ENCODE peak calls at places on chromosomes 4 and X, in eight cellular contexts. Q is cardiac muscle cell; J is GM23338; H is IMR-90; V is effector memory CD4-positive, alpha-beta T cell; L is fibroblast of lung; G is brain microvascular endothelial cell; M is sigmoid colon. X is an unnamed sample.

GRCh38 chrX:129577473-129577872 is 37.4 kb downstream of the OCRL start:
- DNase-seq in G (peak; percentile 87), Q (peak; percentile 85), L (peak; percentile 77), J (no peak), V (no peak), M (no peak), H (peak; percentile 83), X (no peak)

GRCh38 chrX:16113978-16114554 is 9.3 kb upstream of the GRPR start:
- DNase-seq in H (no peak), V (no peak), Q (peak; percentile 6), L (no peak), J (no peak), M (no peak), G (no peak), X (no peak)

GRCh38 chr4:25486171-25486570 is 109.1 kb downstream of the ANAPC4 start:
- DNase-seq in G (no peak), V (no peak), L (no peak), Q (peak; percentile 45), M (no peak), J (peak; percentile 55), H (no peak), X (no peak)

GRCh38 chrX:74450803-74451449 is 29.6 kb downstream of the SLC16A2 start:
- DNase-seq in J (no peak), G (peak; percentile 80), L (peak; percentile 89), V (no peak), H (peak; percentile 94), Q (peak; percentile 91), M (no peak), X (no peak)

GRCh38 chrX:16977771-16978170 is 31.3 kb downstream of the REPS2 start:
- DNase-seq in J (no peak), H (no peak), Q (no peak), L (no peak), G (no peak), V (no peak), M (no peak), X (no peak)

GRCh38 chrX:10173331-10173900 is 16.6 kb downstream of the CLCN4 start:
- DNase-seq in V (no peak), J (peak; percentile 90), M (peak; percentile 85), L (peak; percentile 50), G (peak; percentile 95), Q (peak; percentile 93), H (peak; percentile 89), X (peak; percentile 72)

GRCh38 chr4:184250795-184251679 is 33.4 kb upstream of the ENPP6 start:
- DNase-seq in Q (peak; percentile 71), M (no peak), V (no peak), J (peak; percentile 92), G (peak; percentile 20), L (peak; percentile 63), H (peak; percentile 60), X (no peak)

GRCh38 chr4:150889306-150889705 is 125.8 kb downstream of the LRBA start:
- DNase-seq in J (no peak), Q (no peak), H (no peak), V (no peak), M (no peak), G (no peak), L (no peak), X (no peak)

GRCh38 chr4:77072195-77072753 is 3.5 kb downstream of the CCNI start:
- DNase-seq in J (peak; percentile 44), V (peak; percentile 43), G (no peak), Q (no peak), L (no peak), M (no peak), H (no peak), X (no peak)

GRCh38 chr4:13348216-13348615 is 135.9 kb downstream of the RAB28 start:
- DNase-seq in G (no peak), Q (peak; percentile 18), V (no peak), H (no peak), M (no peak), J (no peak), L (no peak), X (no peak)

GRCh38 chr4:5863461-5864113 is 29.3 kb downstream of the CRMP1 start:
- DNase-seq in H (peak; percentile 96), M (no peak), V (no peak), J (peak; percentile 46), L (peak; percentile 88), G (peak; percentile 86), Q (peak; percentile 81), X (no peak)

GRCh38 chr4:109999513-109999912 is 86.8 kb downstream of the EGF start:
- DNase-seq in Q (no peak), L (no peak), H (no peak), J (no peak), G (no peak), M (no peak), V (no peak), X (no peak)

GRCh38 chrX:39226307-39226706 is 425.0 kb downstream of the MID1IP1 start:
- DNase-seq in J (no peak), Q (no peak), M (no peak), L (no peak), G (no peak), H (no peak), V (no peak), X (no peak)

GRCh38 chr4:34271479-34272355 is 1972.6 kb downstream of the ARAP2 start:
- DNase-seq in G (no peak), H (no peak), Q (no peak), M (no peak), V (no peak), L (no peak), J (no peak), X (no peak)

GRCh38 chrX:72132456-72132855 is 741 bp upstream of the RTL5 start:
- DNase-seq in L (no peak), J (no peak), H (no peak), V (no peak), M (no peak), Q (no peak), G (no peak), X (no peak)

GRCh38 chr4:161252520-161253141 is 911.2 kb downstream of the FSTL5 start:
- DNase-seq in Q (peak; percentile 1), V (no peak), M (no peak), G (no peak), J (peak; percentile 35), L (peak; percentile 1), H (peak; percentile 0), X (no peak)

GRCh38 chr4:168421671-168422070 is 58.6 kb downstream of the DDX60L start:
- DNase-seq in L (peak; percentile 4), G (peak; percentile 72), J (no peak), Q (peak; percentile 71), H (peak; percentile 47), M (no peak), V (no peak), X (no peak)

GRCh38 chr4:11743236-11743635 is 314.5 kb upstream of the HS3ST1 start:
- DNase-seq in H (peak; percentile 17), Q (no peak), J (no peak), L (peak; percentile 41), M (no peak), V (no peak), G (no peak), X (no peak)

GRCh38 chr4:181958435-181958834 is 284.8 kb upstream of the TENM3 start:
- DNase-seq in L (no peak), V (no peak), Q (no peak), M (no peak), G (peak; percentile 32), H (no peak), J (no peak), X (no peak)

GRCh38 chr4:30671926-30672325 is 48.2 kb upstream of the PCDH7 start:
- DNase-seq in H (no peak), M (no peak), J (no peak), Q (no peak), L (no peak), G (no peak), V (no peak), X (no peak)

GRCh38 chrX:29257516-29257915 is 670.3 kb downstream of the IL1RAPL1 start:
- DNase-seq in H (peak; percentile 60), G (peak; percentile 79), L (peak; percentile 76), M (no peak), V (no peak), J (no peak), Q (peak; percentile 70), X (no peak)

GRCh38 chr4:138182838-138183426 is 59.2 kb downstream of the SLC7A11 start:
- DNase-seq in Q (peak; percentile 83), H (peak; percentile 72), G (peak; percentile 60), L (peak; percentile 85), J (peak; percentile 60), M (no peak), V (no peak), X (no peak)

GRCh38 chr4:186669735-186670134 is 53.9 kb downstream of the FAT1 start:
- DNase-seq in G (no peak), Q (no peak), J (peak; percentile 30), M (no peak), V (no peak), H (no peak), L (no peak), X (no peak)
- H3K27ac ChIP-seq in G (peak overlapping the region; percentile 11), Q (peak overlapping the region; percentile 67), J (peak overlapping the region; percentile 22), M (peak overlapping the region; percentile 76), V (no peak overlapping the region), H (peak overlapping the region; percentile 86), L (peak overlapping the region; percentile 57), X (no peak overlapping the region)

GRCh38 chr4:100517864-100518341 is at the start of gene EMCN:
- DNase-seq in V (no peak), Q (peak; percentile 60), M (no peak), L (no peak), J (no peak), H (no peak), G (no peak), X (no peak)
- H3K4me3 ChIP-seq in V (no peak within 1 kb of the TSS), Q (no peak within 1 kb of the TSS), M (peak within 1 kb of the TSS; percentile 11), L (no peak within 1 kb of the TSS), J (no peak within 1 kb of the TSS), H (no peak within 1 kb of the TSS), G (no peak within 1 kb of the TSS), X (peak within 1 kb of the TSS; percentile 34)

DNA sequence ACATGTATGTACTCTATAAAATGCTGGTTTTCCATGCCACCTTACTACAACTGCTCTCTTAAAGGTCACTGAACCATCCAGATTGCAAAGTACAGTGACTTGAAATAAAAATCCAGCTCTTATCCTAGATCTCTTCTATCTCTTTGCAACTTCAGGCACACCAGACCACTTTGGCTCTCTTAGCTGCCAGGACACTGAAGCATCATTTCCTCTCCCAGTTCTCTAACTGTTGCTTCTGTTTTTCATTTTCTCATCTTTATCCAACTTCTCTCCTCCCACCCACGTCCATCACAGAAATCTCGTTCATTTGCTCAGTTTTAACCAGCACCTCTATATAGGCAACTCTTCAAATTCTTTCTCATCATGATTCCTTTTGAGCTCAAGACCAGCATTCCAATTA is 74.3 kb downstream of the METTL14 start:
- DNase-seq in Q (no peak), H (no peak), L (no peak), J (no peak), G (no peak), M (no peak), V (no peak), X (no peak)
- H3K36me3 ChIP-seq in Q (peaks cover 14% of the 10 kb centered on the region), H (peaks cover 23% of the 10 kb centered on the region), L (peaks cover 12% of the 10 kb centered on the region), J (peaks cover 12% of the 10 kb centered on the region), G (peaks cover 53% of the 10 kb centered on the region), M (no peaks in the 10 kb centered on the region), V (peaks cover 16% of the 10 kb centered on the region), X (no peaks in the 10 kb centered on the region)

DNA sequence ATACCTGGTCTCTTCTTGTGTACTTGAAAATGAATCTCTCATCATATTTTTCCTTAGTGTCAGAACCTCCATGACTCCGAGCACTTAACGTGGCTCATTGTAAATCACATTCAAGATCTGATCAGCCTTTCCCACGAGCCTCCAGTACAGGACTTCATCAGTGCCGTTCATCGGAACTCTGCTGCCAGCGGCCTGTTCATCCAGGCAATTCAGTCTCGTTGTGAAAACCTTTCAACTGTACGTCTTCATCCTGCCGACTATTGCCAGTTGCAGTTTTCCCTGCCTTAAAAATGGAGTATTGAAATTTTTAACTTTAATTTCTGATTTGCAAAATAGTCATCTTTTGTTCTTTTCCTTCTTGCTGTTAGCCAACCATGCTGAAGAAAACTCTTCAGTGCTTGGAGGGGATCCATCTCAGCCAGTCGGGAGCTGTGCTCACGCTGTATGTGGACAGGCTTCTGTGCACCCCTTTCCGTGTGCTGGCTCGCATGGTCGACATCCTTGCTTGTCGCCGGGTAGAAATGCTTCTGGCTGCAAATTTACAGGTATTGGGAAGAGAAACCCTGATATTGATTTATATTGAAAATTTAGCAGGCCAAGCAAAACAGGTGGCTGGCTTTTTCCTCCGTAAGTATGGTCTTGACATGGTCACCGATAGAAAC is 42.4 kb upstream of the MSANTD1 start:
- DNase-seq in V (no peak), L (no peak), G (no peak), H (no peak), J (no peak), M (no peak), Q (no peak), X (no peak)
- H3K27ac ChIP-seq in V (no peak overlapping the region), L (no peak overlapping the region), G (no peak overlapping the region), H (no peak overlapping the region), J (no peak overlapping the region), M (no peak overlapping the region), Q (no peak overlapping the region), X (peak overlapping the region; percentile 85)